ENCODE peak calls at places on chromosomes 11 and 22, in seven cellular contexts. T, I, M, J, O, Y and Q are unnamed samples.

GRCh38 chr11:45995342-45995734 is 72.9 kb downstream of the LARGE2 start:
- DNase-seq in T (no peak), J (no peak), I (no peak), O (no peak), M (no peak), Y (no peak), Q (no peak)

GRCh38 chr11:8531312-8531711 is 62.7 kb downstream of the STK33 start:
- DNase-seq in J (no peak), O (no peak), Y (no peak), M (no peak), I (no peak), T (peak), Q (no peak)

GRCh38 chr22:44291265-44292006 is 21.3 kb downstream of the SHISAL1 start:
- DNase-seq in J (no peak), O (no peak), T (no peak), I (no peak), Y (no peak), M (no peak), Q (no peak)

GRCh38 chr22:48188211-48188845 is 1425.9 kb downstream of the TBC1D22A start:
- DNase-seq in J (no peak), I (no peak), M (no peak), T (peak), O (peak), Y (no peak), Q (no peak)

GRCh38 chr11:108654994-108655631 is 9.8 kb upstream of the DDX10 start:
- DNase-seq in I (peak), T (peak), O (peak), M (peak), Y (peak), J (no peak), Q (no peak)

GRCh38 chr11:126997196-126997595 is 3.4 kb downstream of the KIRREL3 start:
- DNase-seq in O (no peak), M (no peak), I (no peak), Y (no peak), T (no peak), J (peak), Q (no peak)

GRCh38 chr11:102306048-102306575 is 11.2 kb upstream of the BIRC3 start:
- DNase-seq in M (no peak), T (peak), J (no peak), I (no peak), O (no peak), Y (no peak), Q (no peak)

GRCh38 chr11:130829801-130830562 is 86.3 kb downstream of the SNX19 start:
- DNase-seq in M (no peak), J (peak), I (no peak), T (no peak), Y (no peak), O (no peak), Q (no peak)

GRCh38 chr11:9230291-9230690 is 34.9 kb downstream of the DENND5A start:
- DNase-seq in M (no peak), Y (no peak), J (no peak), O (no peak), T (no peak), I (no peak), Q (no peak)

GRCh38 chr11:3916962-3917361 is 61.5 kb downstream of the STIM1 start:
- DNase-seq in J (no peak), O (peak), M (no peak), I (no peak), Y (no peak), T (no peak), Q (no peak)

GRCh38 chr11:120197254-120197891 is 13.5 kb upstream of the OAF start:
- DNase-seq in Y (no peak), M (no peak), I (no peak), O (no peak), J (no peak), T (peak), Q (no peak)

GRCh38 chr22:46262449-46263207 is 515 bp downstream of the PKDREJ start:
- DNase-seq in T (no peak), J (no peak), O (peak), Y (no peak), I (no peak), M (no peak), Q (no peak)

GRCh38 chr11:47969401-47969800 is 11.0 kb upstream of the PTPRJ start:
- DNase-seq in O (no peak), I (no peak), T (no peak), Y (no peak), M (no peak), J (no peak), Q (no peak)

GRCh38 chr22:49239264-49240015 is 588.2 kb downstream of the BRD1 start:
- DNase-seq in O (no peak), I (no peak), Y (no peak), T (no peak), M (no peak), J (no peak), Q (peak)

GRCh38 chr11:111336582-111337256 is 38.4 kb downstream of the POU2AF3 start:
- DNase-seq in Y (peak), M (no peak), I (no peak), J (no peak), T (peak), O (no peak), Q (no peak)

GRCh38 chr11:15170698-15171097 is 56.0 kb downstream of the INSC start:
- DNase-seq in I (no peak), O (no peak), M (no peak), T (no peak), J (no peak), Y (no peak), Q (no peak)

GRCh38 chr11:68125164-68125563 is 4.0 kb upstream of the CHKA start:
- DNase-seq in Y (no peak), J (no peak), M (no peak), I (no peak), O (no peak), T (no peak), Q (no peak)

GRCh38 chr11:64990222-64990918 is 6.4 kb downstream of the BATF2 start:
- DNase-seq in J (no peak), I (no peak), Y (no peak), O (no peak), T (peak), M (no peak), Q (no peak)

GRCh38 chr11:125263268-125263790 is 98.8 kb downstream of the PKNOX2 start:
- DNase-seq in T (peak), I (peak), O (no peak), M (no peak), J (peak), Y (peak), Q (peak)

GRCh38 chr11:117413616-117414015 is 86.0 kb downstream of the CEP164 start:
- DNase-seq in O (no peak), I (no peak), Y (no peak), T (no peak), J (no peak), M (no peak), Q (no peak)

GRCh38 chr22:41619979-41620645 is 731 bp downstream of the DESI1 start:
- DNase-seq in J (no peak), Y (no peak), O (peak), M (peak), I (peak), T (no peak), Q (peak)

GRCh38 chr11:134398079-134398444 is 14.0 kb downstream of the B3GAT1 start:
- DNase-seq in T (no peak), O (no peak), I (no peak), J (peak), M (no peak), Y (no peak), Q (no peak)

GRCh38 chr11:96204721-96205459 is 138.1 kb downstream of the MAML2 start:
- DNase-seq in J (no peak), O (peak), M (peak), I (no peak), Y (no peak), T (no peak), Q (no peak)

GRCh38 chr22:43474161-43475101 is 62.6 kb downstream of the MPPED1 start:
- DNase-seq in M (no peak), T (no peak), J (no peak), I (no peak), O (no peak), Y (no peak), Q (no peak)

GRCh38 chr11:73130181-73130580 is 11.9 kb downstream of the FCHSD2 start:
- DNase-seq in T (no peak), Y (no peak), I (no peak), M (no peak), J (no peak), O (no peak), Q (no peak)

GRCh38 chr22:35587896-35588295 is 29.2 kb downstream of the MB start:
- DNase-seq in T (no peak), J (no peak), Y (no peak), O (no peak), M (no peak), I (no peak), Q (no peak)

GRCh38 chr22:19168088-19168890 is 10.2 kb downstream of the SLC25A1 start:
- DNase-seq in M (no peak), O (no peak), T (no peak), I (no peak), Y (no peak), J (no peak), Q (no peak)

GRCh38 chr11:133354069-133354468 is 178.2 kb downstream of the OPCML start:
- DNase-seq in O (no peak), I (no peak), T (no peak), J (no peak), Y (no peak), M (no peak), Q (no peak)

GRCh38 chr11:95435192-95435591 is 204.2 kb upstream of the SESN3 start:
- DNase-seq in T (no peak), I (no peak), M (no peak), J (no peak), O (no peak), Y (no peak), Q (no peak)

GRCh38 chr22:36934940-36935610 is 21.6 kb downstream of the CSF2RB start:
- DNase-seq in I (no peak), J (no peak), O (no peak), Y (no peak), T (no peak), M (no peak), Q (no peak)

GRCh38 chr22:37822079-37822833 is 926 bp upstream of the GALR3 start:
- DNase-seq in T (no peak), Y (no peak), J (no peak), O (no peak), I (no peak), M (no peak), Q (no peak)

GRCh38 chr11:58495906-58496305 is 12.0 kb downstream of the OR5B21 start:
- DNase-seq in O (no peak), Y (no peak), M (no peak), I (no peak), J (no peak), T (no peak), Q (no peak)

GRCh38 chr11:65478411-65479183 is 20.2 kb upstream of the MALAT1 start:
- DNase-seq in I (no peak), O (no peak), J (no peak), T (no peak), M (no peak), Y (no peak), Q (no peak)

GRCh38 chr11:123195182-123196059 is at the start of gene CLMP:
- DNase-seq in J (no peak), Y (peak), M (no peak), I (peak), T (peak), O (peak), Q (no peak)

GRCh38 chr11:69414773-69415187 is 66.7 kb upstream of the LINC01488 start:
- DNase-seq in T (no peak), Y (no peak), O (no peak), M (no peak), J (no peak), I (no peak), Q (no peak)

GRCh38 chr11:118608268-118609214 is 1.1 kb downstream of the PHLDB1 start:
- DNase-seq in M (peak), T (peak), I (peak), Y (peak), O (peak), J (peak), Q (no peak)

GRCh38 chr22:35324067-35324466 is 24.4 kb downstream of the TOM1 start:
- DNase-seq in T (no peak), I (no peak), J (no peak), M (no peak), O (no peak), Y (no peak), Q (no peak)

GRCh38 chr11:120807414-120808150 is 216.3 kb upstream of the TBCEL start:
- DNase-seq in M (no peak), I (no peak), J (no peak), O (no peak), T (peak), Y (peak), Q (no peak)